ENCODE peak calls at places on chromosomes 16 and 17, in six cellular contexts. X is PC-3, W is GM23248, D is neuronal stem cell, H is HCT116, K is neural progenitor cell. M is an unnamed sample.
A peak's percentile ranks its signal among the peaks of the same experiment; 100 is the strongest.

GRCh38 chr17:16911141-16911937 is 60.6 kb downstream of the TNFRSF13B start:
- DNase-seq in X (no peak), W (no peak), D (no peak), H (no peak), K (no peak), M (no peak)

GRCh38 chr17:4204190-4204589 is 59.6 kb downstream of the ANKFY1 start:
- DNase-seq in X (no peak), W (peak; percentile 71), D (no peak), H (no peak), K (no peak), M (no peak)

GRCh38 chr16:55502801-55503366 is 6.0 kb upstream of the LPCAT2 start:
- DNase-seq in X (peak; percentile 57), W (peak; percentile 40), D (no peak), H (peak; percentile 40), K (peak; percentile 25), M (peak; percentile 87)

GRCh38 chr16:60485877-60486489 is 1550.3 kb downstream of the CDH8 start:
- DNase-seq in X (no peak), W (no peak), D (no peak), H (no peak), K (no peak), M (no peak)

GRCh38 chr16:84778720-84779119 is 41.1 kb upstream of the CRISPLD2 start:
- DNase-seq in X (no peak), W (no peak), D (no peak), H (no peak), K (no peak), M (no peak)

GRCh38 chr17:57356153-57356721 is 99.9 kb downstream of the MSI2 start:
- DNase-seq in X (no peak), W (no peak), D (no peak), H (no peak), K (no peak), M (no peak)

GRCh38 chr16:10405386-10405939 is 19.6 kb downstream of the ATF7IP2 start:
- DNase-seq in X (no peak), W (no peak), D (no peak), H (no peak), K (no peak), M (no peak)

GRCh38 chr16:16021020-16021419 is 71.6 kb downstream of the ABCC1 start:
- DNase-seq in X (no peak), W (no peak), D (no peak), H (no peak), K (no peak), M (no peak)

GRCh38 chr17:73952136-73952497 is 251.4 kb upstream of the RPL38 start:
- DNase-seq in X (no peak), W (no peak), D (peak; percentile 65), H (no peak), K (peak; percentile 85), M (no peak)

GRCh38 chr16:46916980-46917379 is 32.8 kb downstream of the GPT2 start:
- DNase-seq in X (no peak), W (peak; percentile 31), D (no peak), H (peak; percentile 2), K (no peak), M (no peak)

GRCh38 chr17:1746975-1747543 is 4.4 kb downstream of the SERPINF2 start:
- DNase-seq in X (no peak), W (no peak), D (no peak), H (no peak), K (no peak), M (no peak)

GRCh38 chr16:89853306-89853993 is 19.9 kb upstream of the TCF25 start:
- DNase-seq in X (no peak), W (no peak), D (no peak), H (no peak), K (no peak), M (no peak)

GRCh38 chr17:51056813-51057510 is 63.7 kb downstream of the SPAG9 start:
- DNase-seq in X (peak; percentile 84), W (peak; percentile 92), D (peak; percentile 56), H (peak; percentile 32), K (peak; percentile 68), M (peak; percentile 58)

GRCh38 chr17:52410781-52411180 is 252.3 kb upstream of the CA10 start:
- DNase-seq in X (peak; percentile 35), W (no peak), D (no peak), H (no peak), K (no peak), M (no peak)

GRCh38 chr17:59330314-59330942 is 1.0 kb upstream of the YPEL2 start:
- DNase-seq in X (peak; percentile 24), W (peak; percentile 38), D (peak; percentile 37), H (no peak), K (peak; percentile 49), M (peak; percentile 65)

GRCh38 chr16:68491576-68491950 is 43.3 kb upstream of the SMPD3 start:
- DNase-seq in X (no peak), W (no peak), D (no peak), H (no peak), K (no peak), M (no peak)

GRCh38 chr17:81512984-81513668 is 527 bp upstream of the ACTG1 start:
- DNase-seq in X (peak; percentile 66), W (peak; percentile 73), D (peak; percentile 74), H (no peak), K (peak; percentile 87), M (peak; percentile 74)

GRCh38 chr16:30998852-30999761 is 11.3 kb downstream of the STX1B start:
- DNase-seq in X (no peak), W (peak; percentile 60), D (no peak), H (no peak), K (no peak), M (no peak)

GRCh38 chr17:49359990-49360795 is 1.9 kb downstream of the ZNF652 start:
- DNase-seq in X (peak; percentile 18), W (peak; percentile 23), D (no peak), H (no peak), K (peak; percentile 6), M (no peak)

GRCh38 chr16:51154271-51155171 is 3.5 kb upstream of the SALL1 start:
- DNase-seq in X (no peak), W (no peak), D (no peak), H (no peak), K (peak; percentile 84), M (no peak)

GRCh38 chr17:4161560-4162221 is 18.7 kb downstream of the CYB5D2 start:
- DNase-seq in X (peak; percentile 44), W (peak; percentile 25), D (no peak), H (no peak), K (peak; percentile 52), M (peak; percentile 93)

GRCh38 chr17:48453447-48453846 is 23.4 kb upstream of the SKAP1 start:
- DNase-seq in X (no peak), W (no peak), D (no peak), H (no peak), K (no peak), M (no peak)

GRCh38 chr17:31857920-31858646 is 961 bp downstream of the COPRS start:
- DNase-seq in X (peak; percentile 3), W (peak; percentile 68), D (no peak), H (no peak), K (no peak), M (no peak)

GRCh38 chr16:86571197-86571915 is 4.7 kb downstream of the FOXC2 start:
- DNase-seq in X (no peak), W (no peak), D (no peak), H (no peak), K (no peak), M (no peak)

GRCh38 chr16:86570542-86571196 is 4.0 kb downstream of the FOXC2 start:
- DNase-seq in X (no peak), W (no peak), D (no peak), H (no peak), K (no peak), M (no peak)

GRCh38 chr16:86567701-86568571 is 1.3 kb downstream of the FOXC2 start:
- DNase-seq in X (no peak), W (peak; percentile 71), D (no peak), H (no peak), K (peak; percentile 82), M (no peak)

GRCh38 chr16:86568677-86569623 is 2.3 kb downstream of the FOXC2 start:
- DNase-seq in X (no peak), W (no peak), D (no peak), H (no peak), K (no peak), M (no peak)

DNA sequence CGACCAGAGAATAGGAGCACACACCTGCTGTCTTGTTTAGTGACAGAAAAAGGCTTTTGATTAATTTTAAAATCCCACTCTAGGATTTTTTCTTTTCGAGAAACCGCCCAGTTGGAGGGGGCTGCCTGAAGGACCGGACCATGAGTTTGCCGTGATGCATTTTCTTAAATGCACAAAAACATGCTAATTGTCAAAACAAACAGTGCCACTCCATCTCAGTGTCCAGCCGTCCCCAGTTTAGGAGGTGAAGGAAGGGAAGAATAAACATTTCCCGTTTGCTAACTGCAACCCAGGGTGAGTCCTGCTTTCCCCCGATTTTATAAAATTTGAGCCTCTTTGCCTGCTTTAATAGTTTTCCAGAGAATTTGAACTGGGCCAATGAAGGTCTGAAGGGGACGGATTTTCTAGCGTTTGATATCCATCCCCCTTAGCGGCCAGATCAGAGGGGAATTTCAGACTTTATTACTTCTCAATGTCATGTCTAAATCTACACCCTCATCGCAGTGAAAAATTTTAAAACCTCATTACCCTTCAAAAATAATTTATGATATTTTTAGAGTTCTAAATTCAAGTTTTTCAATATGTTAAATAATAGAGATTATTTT is 3.3 kb downstream of the FOXC2 start:
- DNase-seq in X (no peak), W (no peak), D (no peak), H (no peak), K (no peak), M (no peak)
- H3K4me2 ChIP-seq in X (no peak overlapping the region), W (peak overlapping the region; percentile 70), D (no peak overlapping the region), H (no peak overlapping the region), K (no peak overlapping the region), M (no peak overlapping the region)

GRCh38 chr16:27460213-27460612 is 58.2 kb downstream of the IL21R start:
- DNase-seq in X (no peak), W (no peak), D (no peak), H (no peak), K (no peak), M (no peak)
- H3K4me2 ChIP-seq in X (no peak overlapping the region), W (no peak overlapping the region), D (no peak overlapping the region), H (no peak overlapping the region), K (no peak overlapping the region), M (no peak overlapping the region)

DNA sequence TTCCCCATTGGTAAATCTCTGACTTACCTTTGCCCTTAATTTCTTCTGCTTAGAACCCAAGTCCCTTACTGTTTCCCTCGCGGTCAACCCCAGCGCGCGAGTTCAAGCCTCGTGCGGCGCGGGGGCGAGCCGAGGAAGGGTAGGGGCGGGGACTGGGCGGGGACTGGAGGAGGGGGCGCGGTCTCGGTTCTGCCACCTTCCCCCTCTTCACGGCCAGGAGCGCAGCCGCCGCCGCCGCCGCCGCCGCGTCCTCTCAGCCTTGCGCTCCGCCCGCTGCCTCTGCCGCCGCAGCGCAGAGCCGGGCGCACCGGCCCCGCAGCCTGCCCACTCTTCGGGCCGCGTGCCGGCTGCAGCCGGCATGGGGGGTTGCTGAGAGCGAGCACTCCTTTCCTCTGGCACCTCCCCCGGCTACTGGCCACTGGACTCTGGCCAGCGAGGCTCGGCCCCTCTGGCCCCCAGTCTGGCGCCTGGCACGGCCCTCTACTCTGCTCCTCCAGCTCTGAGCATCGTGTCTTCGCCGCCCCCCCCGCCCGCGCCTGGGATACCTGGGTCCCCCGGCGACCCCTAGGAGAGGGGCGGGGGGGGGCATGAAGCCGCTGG is at the start of gene RAPGEFL1:
- DNase-seq in X (no peak), W (peak; percentile 84), D (peak; percentile 75), H (no peak), K (peak; percentile 91), M (peak; percentile 41)
- H3K4me2 ChIP-seq in X (no peak within 1 kb of the TSS), W (peak within 1 kb of the TSS; percentile 84), D (peak within 1 kb of the TSS; percentile 90), H (peak within 1 kb of the TSS; percentile 67), K (peak within 1 kb of the TSS; percentile 96), M (peak within 1 kb of the TSS; percentile 97)

GRCh38 chr17:37674511-37674910 is 31.3 kb upstream of the DDX52 start:
- DNase-seq in X (no peak), W (no peak), D (no peak), H (no peak), K (no peak), M (no peak)
- H3K4me2 ChIP-seq in X (no peak overlapping the region), W (no peak overlapping the region), D (no peak overlapping the region), H (no peak overlapping the region), K (no peak overlapping the region), M (no peak overlapping the region)

GRCh38 chr16:87826798-87827587 is 42.3 kb downstream of the SLC7A5 start:
- DNase-seq in X (no peak), W (no peak), D (no peak), H (no peak), K (no peak), M (no peak)
- H3K4me2 ChIP-seq in X (no peak overlapping the region), W (no peak overlapping the region), D (no peak overlapping the region), H (no peak overlapping the region), K (no peak overlapping the region), M (no peak overlapping the region)